ENCODE peak calls at places on chromosomes 1 and 21, in eight cellular contexts. K, F, D, H, V, C, W and G are unnamed samples.

GRCh38 chr1:225816643-225817538 is 7.0 kb downstream of the EPHX1 start:
- DNase-seq in K (peak; percentile 46), H (no peak), D (no peak), F (peak; percentile 84), W (peak; percentile 35), C (peak; percentile 56), V (peak; percentile 69), G (peak; percentile 77)

GRCh38 chr1:64234714-64235113 is 31.3 kb downstream of the UBE2U start:
- DNase-seq in F (no peak), D (no peak), H (no peak), C (no peak), W (no peak), K (no peak), V (no peak), G (no peak)

GRCh38 chr1:236997882-236998281 is 6.4 kb downstream of the MT1HL1 start:
- DNase-seq in K (no peak), D (no peak), H (peak; percentile 81), F (no peak), W (no peak), C (no peak), V (no peak), G (peak; percentile 67)

GRCh38 chr1:201559679-201560162 is 20.8 kb downstream of the NAV1 start:
- DNase-seq in H (peak; percentile 83), W (peak; percentile 83), C (peak; percentile 70), F (peak; percentile 88), K (peak; percentile 91), D (peak; percentile 50), V (peak; percentile 73), G (peak; percentile 86)

GRCh38 chr1:174217787-174218574 is 58.7 kb downstream of the RABGAP1L start:
- DNase-seq in C (no peak), H (peak; percentile 43), V (no peak), W (no peak), F (no peak), K (peak; percentile 59), D (peak; percentile 33), G (no peak)

GRCh38 chr1:24849653-24850295 is 80.3 kb downstream of the RUNX3 start:
- DNase-seq in K (peak; percentile 48), V (no peak), F (no peak), D (no peak), C (no peak), W (peak; percentile 12), H (peak; percentile 55), G (peak; percentile 55)

GRCh38 chr1:2336499-2336898 is 54.9 kb downstream of the MORN1 start:
- DNase-seq in H (no peak), W (no peak), C (no peak), F (no peak), K (no peak), D (no peak), V (no peak), G (no peak)

GRCh38 chr1:211420389-211420788 is 71.6 kb downstream of the RD3 start:
- DNase-seq in W (no peak), V (no peak), F (no peak), K (peak; percentile 55), D (no peak), H (no peak), C (no peak), G (no peak)

GRCh38 chr1:223708001-223708359 is 4.4 kb upstream of the CAPN2 start:
- DNase-seq in W (no peak), H (no peak), F (no peak), D (no peak), K (no peak), C (no peak), V (no peak), G (no peak)

GRCh38 chr1:52119291-52119690 is 22.6 kb upstream of the ZFYVE9 start:
- DNase-seq in H (no peak), V (no peak), F (no peak), C (no peak), K (no peak), W (no peak), D (no peak), G (no peak)

GRCh38 chr1:177945943-177946650 is 23.8 kb downstream of the SEC16B start:
- DNase-seq in H (peak; percentile 68), V (no peak), F (peak; percentile 63), K (peak; percentile 74), W (peak; percentile 37), C (no peak), D (no peak), G (no peak)

GRCh38 chr1:111441573-111442192 is 7.4 kb downstream of the WDR77 start:
- DNase-seq in H (peak; percentile 68), D (peak; percentile 66), W (peak; percentile 7), K (peak; percentile 22), V (no peak), F (no peak), C (no peak), G (no peak)

GRCh38 chr1:22376001-22376400 is 75.7 kb upstream of the ZBTB40 start:
- DNase-seq in H (no peak), W (no peak), C (peak; percentile 73), D (no peak), K (peak; percentile 68), F (no peak), V (no peak), G (no peak)

GRCh38 chr1:16971330-16972209 is 8.8 kb downstream of the MFAP2 start:
- DNase-seq in W (no peak), H (peak; percentile 37), C (peak; percentile 39), D (no peak), K (peak; percentile 75), F (no peak), V (peak; percentile 48), G (no peak)

GRCh38 chr1:71086331-71086730 is 5.5 kb upstream of the ZRANB2 start:
- DNase-seq in F (no peak), K (peak; percentile 83), W (no peak), H (no peak), C (no peak), V (no peak), D (no peak), G (no peak)

GRCh38 chr21:46203203-46203600 is 18.9 kb upstream of the SPATC1L start:
- DNase-seq in V (no peak), C (no peak), D (no peak), W (no peak), H (no peak), K (no peak), F (no peak), G (no peak)

GRCh38 chr1:6027591-6027990 is 18.1 kb upstream of the KCNAB2 start:
- DNase-seq in D (no peak), W (peak; percentile 10), K (no peak), V (no peak), F (no peak), C (no peak), H (no peak), G (no peak)

GRCh38 chr1:92085727-92086126 is 5.6 kb downstream of the BTBD8 start:
- DNase-seq in W (no peak), D (no peak), C (no peak), V (no peak), F (no peak), H (peak; percentile 3), K (peak; percentile 32), G (no peak)

GRCh38 chr21:34762761-34763160 is 94.0 kb downstream of the CLIC6 start:
- DNase-seq in H (no peak), F (no peak), K (peak; percentile 43), C (no peak), W (no peak), V (no peak), D (no peak), G (no peak)

GRCh38 chr1:234674218-234674815 is 64.3 kb upstream of the IRF2BP2 start:
- DNase-seq in V (no peak), F (no peak), K (no peak), D (no peak), W (no peak), H (no peak), C (no peak), G (no peak)
- H3K36me3 ChIP-seq in V (no peaks in the 10 kb centered on the region), F (no peaks in the 10 kb centered on the region), K (no peaks in the 10 kb centered on the region), D (no peaks in the 10 kb centered on the region), W (no peaks in the 10 kb centered on the region), H (no peaks in the 10 kb centered on the region), C (no peaks in the 10 kb centered on the region), G (no peaks in the 10 kb centered on the region)

GRCh38 chr1:53890522-53890941 is 935 bp upstream of the YIPF1 start:
- DNase-seq in C (no peak), V (no peak), D (no peak), K (no peak), W (no peak), H (no peak), F (no peak), G (no peak)
- H3K4me3 ChIP-seq in C (no peak overlapping the region), V (peak overlapping the region; percentile 66), D (peak overlapping the region; percentile 84), K (peak overlapping the region; percentile 94), W (no peak overlapping the region), H (no peak overlapping the region), F (peak overlapping the region; percentile 78), G (peak overlapping the region; percentile 71)

GRCh38 chr1:228099331-228099732 is 3.8 kb downstream of the C1orf35 start:
- DNase-seq in C (peak; percentile 14), H (no peak), K (no peak), V (no peak), F (peak; percentile 50), D (no peak), W (no peak), G (no peak)

GRCh38 chr1:228096416-228097332 is 6.5 kb downstream of the C1orf35 start:
- DNase-seq in V (peak; percentile 12), W (no peak), C (peak; percentile 10), K (no peak), H (no peak), D (no peak), F (peak; percentile 48), G (no peak)

GRCh38 chr1:228095938-228096337 is 7.2 kb downstream of the C1orf35 start:
- DNase-seq in V (no peak), K (peak; percentile 60), F (peak; percentile 30), W (no peak), D (no peak), C (no peak), H (no peak), G (no peak)

GRCh38 chr1:228098323-228098931 is 4.7 kb downstream of the C1orf35 start:
- DNase-seq in D (no peak), K (no peak), C (peak; percentile 11), W (no peak), F (peak; percentile 38), V (no peak), H (no peak), G (no peak)

DNA sequence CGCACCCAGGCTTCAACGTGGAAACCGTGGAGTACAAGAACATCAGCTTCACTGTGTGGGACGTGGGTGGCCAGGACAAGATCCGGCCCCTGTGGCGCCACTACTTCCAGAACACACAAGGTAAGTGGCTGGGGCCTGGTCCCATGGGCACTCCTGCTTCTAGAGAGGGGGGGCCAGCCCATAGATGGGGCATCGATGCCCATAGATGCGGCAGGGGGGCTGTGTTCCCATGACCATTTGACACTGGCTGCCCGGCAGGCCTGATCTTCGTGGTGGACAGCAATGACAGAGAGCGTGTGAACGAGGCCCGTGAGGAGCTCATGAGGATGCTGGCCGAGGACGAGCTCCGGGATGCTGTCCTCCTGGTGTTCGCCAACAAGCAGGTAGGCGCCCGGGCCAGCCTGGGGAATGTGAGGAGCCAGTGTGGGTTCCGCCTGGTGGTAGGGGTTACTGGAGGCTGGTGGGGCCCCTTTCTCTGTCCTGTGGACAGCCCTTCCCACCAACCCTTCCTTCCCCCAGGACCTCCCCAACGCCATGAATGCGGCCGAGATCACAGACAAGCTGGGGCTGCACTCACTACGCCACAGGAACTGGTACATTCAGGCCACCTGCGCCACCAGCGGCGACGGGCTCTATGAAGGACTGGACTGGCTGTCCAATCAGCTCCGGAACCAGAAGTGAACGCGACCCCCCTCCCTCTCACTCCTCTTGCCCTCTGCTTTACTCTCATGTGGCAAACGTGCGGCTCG is 5.6 kb downstream of the C1orf35 start:
- DNase-seq in W (no peak), C (peak; percentile 12), H (no peak), K (no peak), D (no peak), V (no peak), F (peak; percentile 58), G (no peak)
- H3K36me3 ChIP-seq in W (peaks cover 7% of the 10 kb centered on the region), C (peaks cover 52% of the 10 kb centered on the region), H (peaks cover 27% of the 10 kb centered on the region), K (peaks cover 20% of the 10 kb centered on the region), D (peaks cover 27% of the 10 kb centered on the region), V (peaks cover 52% of the 10 kb centered on the region), F (peaks cover 50% of the 10 kb centered on the region), G (peaks cover 43% of the 10 kb centered on the region)

GRCh38 chr1:61627365-61627764 is 97.6 kb downstream of the TM2D1 start:
- DNase-seq in C (no peak), D (no peak), K (no peak), H (no peak), W (no peak), F (no peak), V (no peak), G (no peak)
- H3K4me3 ChIP-seq in C (no peak overlapping the region), D (no peak overlapping the region), K (no peak overlapping the region), H (no peak overlapping the region), W (no peak overlapping the region), F (no peak overlapping the region), V (no peak overlapping the region), G (no peak overlapping the region)